ENCODE peak calls at places on chromosomes 13 and 19, in eight cellular contexts. T is lower leg skin, N is upper lobe of left lung, E is H54, X is ovary, S is tibial nerve, W is body of pancreas, L is gastrocnemius medialis. P is an unnamed sample.
A peak's percentile ranks its signal among the peaks of the same experiment; 100 is the strongest.

GRCh38 chr13:34730966-34731365 is 211.1 kb upstream of the NBEA start:
- DNase-seq in T (no peak), N (no peak), E (no peak), X (no peak), S (no peak), W (no peak), L (no peak), P (peak; percentile 62)

GRCh38 chr13:20182231-20182846 is 10.4 kb downstream of the GJB2 start:
- DNase-seq in T (no peak), N (peak; percentile 71), E (peak; percentile 56), X (no peak), S (no peak), W (peak; percentile 63), L (no peak), P (peak; percentile 49)

GRCh38 chr13:86882835-86883234 is 788.3 kb upstream of the SLITRK5 start:
- DNase-seq in T (no peak), N (no peak), E (no peak), X (no peak), S (no peak), W (no peak), L (no peak), P (no peak)

GRCh38 chr13:53250272-53250875 is 221.8 kb downstream of the OLFM4 start:
- DNase-seq in T (peak; percentile 18), N (no peak), E (peak; percentile 1), X (no peak), S (no peak), W (peak; percentile 64), L (no peak), P (peak; percentile 11)

GRCh38 chr19:8576273-8576993 is 809 bp downstream of the MYO1F start:
- DNase-seq in T (no peak), N (peak; percentile 69), E (no peak), X (no peak), S (no peak), W (peak; percentile 62), L (no peak), P (no peak)

GRCh38 chr13:32997399-32997798 is 18.8 kb upstream of the KL start:
- DNase-seq in T (no peak), N (no peak), E (no peak), X (no peak), S (no peak), W (no peak), L (no peak), P (no peak)

GRCh38 chr19:34220472-34221063 is 33.8 kb upstream of the GARRE1 start:
- DNase-seq in T (peak; percentile 55), N (peak; percentile 51), E (no peak), X (no peak), S (peak; percentile 27), W (peak; percentile 74), L (no peak), P (peak; percentile 76)

GRCh38 chr13:29810145-29810742 is 40.2 kb downstream of the UBL3 start:
- DNase-seq in T (no peak), N (no peak), E (no peak), X (no peak), S (no peak), W (no peak), L (no peak), P (no peak)

GRCh38 chr19:19021115-19021514 is 12.2 kb downstream of the SUGP2 start:
- DNase-seq in T (no peak), N (no peak), E (peak; percentile 26), X (no peak), S (no peak), W (no peak), L (no peak), P (no peak)

GRCh38 chr19:57559008-57559403 is 657 bp downstream of the ZNF550 start:
- DNase-seq in T (no peak), N (peak; percentile 26), E (peak; percentile 87), X (peak; percentile 38), S (no peak), W (no peak), L (no peak), P (peak; percentile 34)

GRCh38 chr19:13718733-13719132 is 45.6 kb upstream of the MRI1 start:
- DNase-seq in T (no peak), N (no peak), E (no peak), X (no peak), S (no peak), W (peak; percentile 27), L (no peak), P (peak; percentile 48)

DNA sequence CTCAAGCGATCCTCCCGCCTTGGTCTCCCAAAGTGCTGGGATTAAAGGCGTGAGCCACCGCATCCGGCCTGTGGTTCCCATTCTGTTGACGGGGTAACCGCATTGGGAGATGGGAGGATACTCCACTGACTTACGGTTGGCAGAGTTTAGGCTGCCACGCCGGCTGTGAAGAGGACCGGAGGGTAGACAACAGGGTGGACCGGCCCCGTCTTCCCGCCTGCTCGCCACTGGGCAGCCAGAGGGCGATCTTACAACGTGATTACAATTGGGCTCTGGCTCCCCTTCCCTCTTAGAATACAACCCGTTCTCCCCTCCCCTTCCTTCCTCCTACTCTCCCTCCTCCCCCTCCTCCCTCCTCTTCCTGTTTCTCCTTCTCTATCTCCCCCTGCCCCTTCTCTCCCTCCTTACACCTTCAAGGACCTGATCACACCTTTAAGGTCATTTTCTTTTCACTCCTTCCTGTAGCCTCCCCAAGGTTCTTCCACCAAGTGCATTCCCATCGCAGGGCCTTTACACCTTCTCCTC is 957 bp upstream of the CCDC194 start:
- DNase-seq in T (no peak), N (peak; percentile 56), E (peak; percentile 67), X (peak; percentile 76), S (peak; percentile 40), W (peak; percentile 43), L (no peak), P (peak; percentile 34)
- TF ChIP-seq POLR2A in T (no peak), N (no peak), E (no peak), X (no peak), S (no peak), W (no peak), L (no peak), P (no peak)

DNA sequence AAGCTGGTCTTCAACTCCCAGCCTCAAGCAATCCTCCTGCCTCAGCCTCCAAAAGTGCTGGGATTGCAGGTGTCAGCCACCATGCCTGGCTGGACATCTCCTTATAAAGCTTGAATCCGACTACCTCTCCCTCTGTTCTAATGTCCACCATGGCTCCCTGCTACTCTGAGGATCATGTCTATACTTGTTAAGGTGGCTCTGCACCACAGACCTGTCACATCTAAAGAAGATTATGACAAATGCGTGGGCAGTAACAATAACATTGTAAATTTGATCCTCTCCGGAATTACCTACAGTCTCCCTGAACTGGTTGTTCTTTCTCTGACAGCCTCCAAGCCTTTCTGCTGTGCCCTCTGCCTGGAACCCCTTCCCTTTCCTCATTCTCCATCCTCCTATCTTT is 1.8 kb downstream of the NXNL1 start:
- DNase-seq in T (no peak), N (no peak), E (no peak), X (no peak), S (no peak), W (no peak), L (no peak), P (no peak)
- TF ChIP-seq POLR2A in T (no peak), N (no peak), E (no peak), X (no peak), S (no peak), W (no peak), L (no peak), P (no peak)

DNA sequence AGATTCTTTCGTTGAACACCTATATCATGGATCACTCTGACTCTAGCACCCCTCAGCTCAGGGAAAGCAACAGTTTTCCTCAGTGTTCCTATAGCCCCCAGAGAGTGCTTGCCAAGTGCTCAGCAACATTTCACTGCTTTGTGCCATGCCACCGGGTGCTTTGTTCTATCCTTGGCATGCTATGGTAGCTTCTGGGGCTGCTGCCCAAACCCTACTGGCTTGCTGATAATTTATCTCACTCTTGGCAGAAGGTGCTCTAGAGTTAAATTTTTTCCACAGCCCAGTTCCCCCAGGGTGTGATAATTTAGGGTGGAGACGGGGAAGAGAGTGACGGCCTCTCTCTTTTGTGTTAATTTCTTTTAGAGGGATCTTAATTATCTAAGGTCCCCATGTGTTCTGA is 12.5 kb upstream of the CSNK1A1L start:
- DNase-seq in T (no peak), N (no peak), E (no peak), X (no peak), S (no peak), W (peak; percentile 5), L (no peak), P (no peak)
- TF ChIP-seq POLR2A in T (no peak), N (no peak), E (no peak), X (no peak), S (no peak), W (no peak), L (no peak), P (no peak)

DNA sequence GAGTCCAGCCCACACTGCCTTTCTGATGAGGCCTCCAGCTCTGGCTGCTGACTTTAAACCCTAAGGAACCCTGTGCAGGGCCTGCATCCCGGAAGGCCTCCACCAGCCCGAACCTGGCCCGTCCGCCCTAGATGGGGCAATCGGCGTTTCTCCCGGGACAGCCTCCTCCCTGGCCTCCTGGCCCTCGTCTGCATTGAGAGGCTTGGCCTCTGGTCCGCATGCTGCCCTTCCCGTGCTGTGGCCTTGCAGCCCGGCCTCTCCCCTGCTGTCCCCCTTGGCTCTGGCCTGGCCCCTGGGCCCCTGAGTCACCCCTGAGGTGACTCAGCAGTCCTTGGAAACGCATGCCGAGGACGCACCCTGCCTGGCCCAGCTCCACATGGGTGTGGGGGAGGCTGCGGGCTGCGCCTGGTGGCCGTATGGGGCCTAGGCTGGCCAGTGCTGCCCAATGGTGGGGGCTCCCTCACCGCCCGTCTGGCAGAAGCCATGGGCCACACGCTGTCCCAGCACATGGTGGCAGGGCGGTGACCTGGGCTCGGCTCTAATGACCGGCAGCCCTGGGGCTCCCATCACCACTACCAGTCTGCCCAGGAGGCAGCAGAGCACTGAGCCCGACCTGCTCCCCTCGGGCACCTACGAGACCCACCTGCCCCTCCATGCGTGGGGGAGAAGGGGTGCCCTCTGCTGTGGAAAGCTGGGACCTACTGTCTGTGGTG is 25.7 kb downstream of the SH3GL1 start:
- DNase-seq in T (peak; percentile 77), N (peak; percentile 76), E (peak; percentile 92), X (peak; percentile 82), S (peak; percentile 62), W (peak; percentile 69), L (peak; percentile 70), P (peak; percentile 74)
- TF ChIP-seq POLR2A in T (no peak), N (no peak), E (no peak), X (no peak), S (no peak), W (no peak), L (peak; percentile 17), P (no peak)

DNA sequence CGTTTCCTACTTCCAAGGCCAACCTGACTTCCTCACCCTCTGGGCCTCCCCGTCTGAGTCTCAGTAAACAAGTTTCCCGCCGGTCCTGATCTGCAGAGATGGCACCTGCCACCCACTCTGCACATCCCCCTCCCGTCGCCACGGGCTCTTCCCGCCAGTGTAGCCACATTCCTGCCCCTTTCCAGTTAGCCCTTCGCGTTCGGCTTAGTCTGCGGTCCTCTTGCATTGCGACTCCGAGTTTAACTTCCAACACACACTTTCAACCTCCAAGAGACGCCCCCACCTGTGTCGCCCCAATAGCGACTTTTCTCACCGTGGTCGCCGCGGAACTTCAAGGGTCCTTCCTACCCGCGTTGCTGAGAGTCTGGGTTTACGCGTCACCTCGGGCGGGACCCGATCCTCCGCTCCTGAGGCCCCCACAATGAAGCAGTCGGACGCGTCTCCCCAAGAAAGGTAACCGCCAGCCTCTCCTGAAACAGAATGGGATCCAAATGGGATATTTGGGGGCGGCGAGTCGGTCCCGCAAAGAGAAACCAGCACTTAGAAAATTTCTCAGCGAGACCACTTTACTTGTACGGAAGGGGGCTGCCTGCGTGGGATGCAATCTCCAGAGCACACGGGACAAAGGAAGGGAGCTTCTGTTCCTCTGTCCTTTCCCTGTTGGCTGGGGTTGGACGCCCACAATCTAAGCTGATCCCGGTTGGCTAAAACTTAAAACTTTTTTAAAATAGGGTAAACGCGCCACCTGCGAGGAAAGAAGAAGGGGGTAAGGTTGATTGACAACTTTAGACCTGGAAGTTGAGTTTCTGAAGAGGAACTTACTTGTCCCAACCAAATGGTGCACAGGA is 1.0 kb upstream of the BSG start:
- DNase-seq in T (peak; percentile 53), N (peak; percentile 72), E (no peak), X (no peak), S (no peak), W (peak; percentile 59), L (no peak), P (peak; percentile 31)
- TF ChIP-seq POLR2A in T (no peak), N (no peak), E (no peak), X (no peak), S (no peak), W (peak; percentile 27), L (no peak), P (no peak)